ENCODE peak calls at places on chromosomes 5 and 9, in four cellular contexts. N, B, Q and A are unnamed samples.

GRCh38 chr5:94691947-94692346 is 73.5 kb downstream of the SLF1 start:
- DNase-seq in N (no peak), B (no peak), Q (peak; percentile 3), A (no peak)

GRCh38 chr5:150789431-150789830 is 10.9 kb downstream of the SMIM3 start:
- DNase-seq in N (no peak), B (no peak), Q (no peak), A (no peak)

GRCh38 chr5:171782332-171782966 is 3.2 kb upstream of the SMIM23 start:
- DNase-seq in N (no peak), B (no peak), Q (peak; percentile 16), A (no peak)

GRCh38 chr5:149829954-149830353 is 99.8 kb downstream of the PPARGC1B start:
- DNase-seq in N (no peak), B (no peak), Q (no peak), A (no peak)

GRCh38 chr5:60487885-60488425 is 212.0 kb downstream of the DEPDC1B start:
- DNase-seq in N (no peak), B (no peak), Q (peak; percentile 72), A (peak; percentile 79)

GRCh38 chr9:130627896-130628792 is 36.2 kb upstream of the PRDM12 start:
- DNase-seq in N (no peak), B (no peak), Q (no peak), A (no peak)

GRCh38 chr5:34587355-34588241 is 68.5 kb upstream of the RAI14 start:
- DNase-seq in N (no peak), B (no peak), Q (peak; percentile 57), A (no peak)

GRCh38 chr5:100634937-100635336 is 99.8 kb downstream of the FAM174A start:
- DNase-seq in N (no peak), B (no peak), Q (no peak), A (no peak)

GRCh38 chr9:99818439-99818992 is 3.2 kb upstream of the NR4A3 start:
- DNase-seq in N (no peak), B (no peak), Q (no peak), A (no peak)

GRCh38 chr9:764105-764524 is 77.4 kb upstream of the DMRT1 start:
- DNase-seq in N (peak; percentile 64), B (peak; percentile 90), Q (peak; percentile 75), A (peak; percentile 52)

GRCh38 chr5:142219146-142219545 is 105.7 kb downstream of the SPRY4 start:
- DNase-seq in N (no peak), B (no peak), Q (no peak), A (no peak)

GRCh38 chr5:140574165-140574564 is 9.5 kb downstream of the SLC35A4 start:
- DNase-seq in N (no peak), B (no peak), Q (no peak), A (no peak)

GRCh38 chr5:75412111-75412990 is 75.3 kb downstream of the HMGCR start:
- DNase-seq in N (no peak), B (no peak), Q (no peak), A (no peak)

GRCh38 chr9:22446589-22446949 is at the start of gene DMRTA1:
- DNase-seq in N (no peak), B (no peak), Q (no peak), A (no peak)

GRCh38 chr9:80076105-80076504 is 504.3 kb downstream of the TLE4 start:
- DNase-seq in N (no peak), B (no peak), Q (no peak), A (no peak)

GRCh38 chr9:118331622-118332045 is 627.4 kb downstream of the TLR4 start:
- DNase-seq in N (no peak), B (no peak), Q (no peak), A (no peak)

GRCh38 chr5:141811287-141812155 is 66.7 kb downstream of the PCDH1 start:
- DNase-seq in N (peak; percentile 89), B (no peak), Q (peak; percentile 9), A (peak; percentile 38)

GRCh38 chr5:33736510-33736909 is 155.3 kb downstream of the ADAMTS12 start:
- DNase-seq in N (no peak), B (no peak), Q (peak; percentile 4), A (peak; percentile 57)

GRCh38 chr9:69153707-69154521 is 20.2 kb upstream of the TJP2 start:
- DNase-seq in N (no peak), B (no peak), Q (peak; percentile 96), A (no peak)
- TF ChIP-seq JUND in N (no peak), B (no peak), Q (no peak), A (no peak)

GRCh38 chr9:35845824-35846771 is 17.1 kb downstream of the TMEM8B start:
- DNase-seq in N (peak; percentile 81), B (no peak), Q (no peak), A (no peak)
- TF ChIP-seq JUND in N (no peak), B (no peak), Q (no peak), A (no peak)

GRCh38 chr5:73591698-73592501 is 26.4 kb downstream of the UTP15 start:
- DNase-seq in N (no peak), B (no peak), Q (no peak), A (no peak)
- TF ChIP-seq JUND in N (no peak), B (no peak), Q (no peak), A (no peak)

GRCh38 chr5:144281784-144282183 is 111.1 kb downstream of the KCTD16 start:
- DNase-seq in N (no peak), B (no peak), Q (no peak), A (no peak)

GRCh38 chr5:144284931-144285330 is 114.3 kb downstream of the KCTD16 start:
- DNase-seq in N (no peak), B (no peak), Q (no peak), A (no peak)

GRCh38 chr5:144289277-144289676 is 118.6 kb downstream of the KCTD16 start:
- DNase-seq in N (no peak), B (no peak), Q (no peak), A (no peak)

DNA sequence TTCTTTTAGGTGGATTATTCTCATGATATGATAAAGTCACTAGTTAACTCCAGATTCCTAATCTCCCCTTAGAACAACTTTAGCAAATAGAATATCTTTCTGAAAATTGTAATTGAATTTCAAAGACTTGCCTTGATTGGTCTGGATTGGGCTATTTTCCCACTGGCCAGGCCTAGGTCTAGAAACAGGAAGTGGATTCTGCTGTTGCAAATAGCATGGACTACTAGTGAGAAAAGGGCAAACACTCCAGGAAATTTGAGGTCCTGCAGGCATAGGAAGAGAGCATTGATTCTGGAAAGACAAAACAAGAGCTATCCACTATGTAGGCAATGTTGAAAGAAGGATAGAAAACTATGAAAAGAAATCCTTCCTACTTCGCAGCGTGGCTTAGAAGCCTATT is 113.4 kb downstream of the KCTD16 start:
- DNase-seq in N (no peak), B (no peak), Q (no peak), A (no peak)
- TF ChIP-seq JUND in N (no peak), B (no peak), Q (no peak), A (no peak)

GRCh38 chr5:144531191-144531590 is 360.5 kb downstream of the KCTD16 start:
- DNase-seq in N (no peak), B (no peak), Q (no peak), A (no peak)
- TF ChIP-seq JUND in N (no peak), B (no peak), Q (no peak), A (no peak)

GRCh38 chr9:134491436-134491835 is 150.2 kb upstream of the COL5A1 start:
- DNase-seq in N (no peak), B (no peak), Q (no peak), A (no peak)
- TF ChIP-seq JUND in N (no peak), B (no peak), Q (no peak), A (no peak)

GRCh38 chr9:28051559-28051958 is 478.3 kb upstream of the C9orf72 start:
- DNase-seq in N (no peak), B (no peak), Q (no peak), A (no peak)
- TF ChIP-seq JUND in N (no peak), B (no peak), Q (no peak), A (no peak)

GRCh38 chr5:135465391-135466122 is 13.4 kb upstream of the TIFAB start:
- DNase-seq in N (no peak), B (no peak), Q (no peak), A (no peak)

GRCh38 chr5:135460246-135461033 is 8.3 kb upstream of the TIFAB start:
- DNase-seq in N (no peak), B (no peak), Q (no peak), A (no peak)

GRCh38 chr5:135458921-135459331 is 6.8 kb upstream of the TIFAB start:
- DNase-seq in N (no peak), B (peak; percentile 7), Q (no peak), A (no peak)

GRCh38 chr5:135461752-135462151 is 9.6 kb upstream of the TIFAB start:
- DNase-seq in N (no peak), B (no peak), Q (no peak), A (no peak)

GRCh38 chr5:135462304-135462703 is 10.2 kb upstream of the TIFAB start:
- DNase-seq in N (peak; percentile 80), B (peak; percentile 90), Q (peak; percentile 87), A (peak; percentile 73)
- TF ChIP-seq JUND in N (no peak), B (no peak), Q (no peak), A (no peak)

GRCh38 chr5:160197341-160198147 is 31.8 kb upstream of the FABP6 start:
- DNase-seq in N (peak; percentile 54), B (no peak), Q (no peak), A (no peak)
- TF ChIP-seq JUND in N (no peak), B (no peak), Q (no peak), A (no peak)

GRCh38 chr9:82369251-82369945 is 380.8 kb downstream of the SPATA31D1 start:
- DNase-seq in N (no peak), B (no peak), Q (no peak), A (no peak)
- TF ChIP-seq JUND in N (no peak), B (no peak), Q (no peak), A (no peak)